ENCODE peak calls at places on chromosome X, in nine cellular contexts. J is IMR-90, S is breast epithelium, N is esophagus squamous epithelium, I is heart left ventricle, E is right lobe of liver, T is stomach, Q is tibial nerve, W is K562. F is an unnamed sample. For H3K27me3, the result is how much of the 10 kb centered on the place peaks cover.

GRCh38 chrX:9656277-9656676 is 109.4 kb downstream of the GPR143 start:
- DNase-seq in J (peak), S (no peak), T (no peak), W (no peak), N (no peak), E (no peak), I (peak), Q (no peak), F (peak)

GRCh38 chrX:77389891-77390290 is 57.3 kb upstream of the FGF16 start:
- DNase-seq in N (no peak), W (no peak), T (no peak), I (no peak), J (no peak), E (no peak), Q (no peak), S (no peak), F (no peak)

GRCh38 chrX:15769300-15769954 is 20.9 kb upstream of the ZRSR2 start:
- DNase-seq in N (no peak), I (no peak), W (no peak), E (no peak), J (peak), S (no peak), T (no peak), Q (no peak), F (no peak)

GRCh38 chrX:56802921-56803848 is 74.1 kb downstream of the NBDY start:
- DNase-seq in W (peak), Q (peak), J (peak), I (peak), N (no peak), T (peak), S (peak), E (peak), F (peak)

GRCh38 chrX:20311505-20311904 is 44.8 kb upstream of the RPS6KA3 start:
- DNase-seq in E (no peak), S (no peak), Q (no peak), N (no peak), J (no peak), W (no peak), I (no peak), T (no peak), F (no peak)

GRCh38 chrX:9902651-9903050 is 64.5 kb upstream of the CLDN34 start:
- DNase-seq in J (peak), Q (no peak), N (no peak), S (peak), W (no peak), E (no peak), T (no peak), I (no peak), F (no peak)

GRCh38 chrX:65750674-65751469 is 83.4 kb downstream of the MSN start:
- DNase-seq in J (no peak), T (no peak), Q (no peak), I (no peak), E (no peak), W (no peak), N (no peak), S (no peak), F (no peak)

GRCh38 chrX:37378399-37378798 is 29.2 kb downstream of the PRRG1 start:
- DNase-seq in J (peak), I (no peak), W (no peak), E (no peak), T (no peak), Q (peak), S (no peak), N (no peak), F (no peak)

GRCh38 chrX:38717871-38718270 is 83.4 kb upstream of the MID1IP1 start:
- DNase-seq in T (no peak), S (no peak), W (peak), I (no peak), N (no peak), E (no peak), Q (no peak), J (peak), F (no peak)

GRCh38 chrX:44651347-44651746 is 108.7 kb upstream of the FUNDC1 start:
- DNase-seq in I (no peak), W (no peak), E (no peak), T (no peak), Q (no peak), N (no peak), S (no peak), J (no peak), F (peak)

GRCh38 chrX:9912341-9912740 is 54.8 kb upstream of the CLDN34 start:
- DNase-seq in E (no peak), T (no peak), S (no peak), W (no peak), Q (no peak), N (no peak), J (peak), I (no peak), F (no peak)

GRCh38 chrX:133813991-133814390 is 171.4 kb downstream of the GPC3 start:
- DNase-seq in N (no peak), W (no peak), T (no peak), Q (no peak), I (no peak), E (no peak), S (no peak), J (no peak), F (no peak)

GRCh38 chrX:152638443-152638904 is 779 bp downstream of the GABRQ start:
- DNase-seq in W (no peak), T (no peak), N (no peak), S (no peak), J (no peak), Q (no peak), I (no peak), E (no peak), F (no peak)

GRCh38 chrX:154603438-154604430 is 15.3 kb downstream of the CTAG1B start:
- DNase-seq in T (no peak), Q (no peak), W (no peak), N (no peak), I (no peak), J (peak), E (no peak), S (peak), F (no peak)

GRCh38 chrX:7146026-7146702 is 1.3 kb upstream of the STS start:
- DNase-seq in I (no peak), W (no peak), S (no peak), N (no peak), J (no peak), E (no peak), Q (no peak), T (no peak), F (no peak)

GRCh38 chrX:131729295-131729694 is 185.4 kb downstream of the OR13H1 start:
- DNase-seq in Q (no peak), T (peak), S (peak), I (peak), W (no peak), N (peak), E (peak), J (peak), F (no peak)

GRCh38 chrX:111352424-111352823 is 59.6 kb downstream of the DCX start:
- DNase-seq in T (peak), Q (no peak), J (no peak), E (peak), S (peak), N (no peak), W (no peak), I (peak), F (peak)

GRCh38 chrX:15607067-15607466 is 6.3 kb upstream of the ACE2 start:
- DNase-seq in T (peak), E (no peak), Q (no peak), J (no peak), N (no peak), I (no peak), S (no peak), W (no peak), F (no peak)

DNA sequence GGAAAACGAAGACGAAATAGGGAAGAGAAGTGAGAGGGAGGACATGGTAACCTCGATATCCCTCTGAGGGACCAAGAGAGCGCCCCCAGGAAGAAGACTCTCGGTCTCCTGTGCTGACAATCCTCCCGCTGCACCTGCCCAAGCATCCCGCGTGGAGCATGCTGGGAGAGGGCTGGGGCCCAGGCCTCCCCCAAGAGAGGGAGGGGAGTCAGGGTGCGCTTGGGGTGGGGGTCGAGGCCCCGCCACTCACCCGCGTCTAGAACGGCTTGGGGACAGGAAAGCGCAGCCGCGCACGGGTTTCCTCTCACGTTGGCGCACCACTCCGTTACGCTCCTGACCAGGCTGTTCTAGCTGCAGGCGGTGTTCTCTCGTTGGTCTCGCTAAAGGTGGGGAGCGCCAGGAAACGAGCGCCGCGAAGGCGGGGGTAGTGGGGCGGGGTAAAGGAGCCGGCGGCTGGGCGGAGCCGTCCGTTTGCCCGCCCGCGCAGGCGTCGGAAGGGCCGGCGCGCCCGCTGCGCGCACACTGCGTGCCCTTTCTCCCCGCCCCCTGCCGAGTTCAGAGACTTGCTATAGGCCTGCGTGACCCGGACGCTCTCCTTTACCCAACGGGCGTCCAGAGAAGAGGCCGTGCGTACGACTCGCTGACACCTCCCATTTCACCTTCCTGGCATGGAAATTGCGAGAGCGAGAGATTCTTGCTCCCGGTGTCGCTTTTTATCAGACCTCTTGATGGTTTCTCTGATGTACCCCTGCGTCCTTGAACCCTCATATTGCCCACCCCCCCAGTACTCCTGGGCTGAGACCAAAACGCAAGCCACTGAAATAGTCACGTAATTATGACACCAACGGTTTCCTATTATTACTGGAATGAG is at the start of gene C1GALT1C1:
- DNase-seq in J (peak), S (peak), I (peak), E (peak), Q (peak), N (peak), W (peak), T (peak), F (peak)
- TF ChIP-seq POLR2A in J (peak), S (no peak), I (peak), E (peak), Q (no peak), N (peak), W (peak), T (no peak), F (peak)

DNA sequence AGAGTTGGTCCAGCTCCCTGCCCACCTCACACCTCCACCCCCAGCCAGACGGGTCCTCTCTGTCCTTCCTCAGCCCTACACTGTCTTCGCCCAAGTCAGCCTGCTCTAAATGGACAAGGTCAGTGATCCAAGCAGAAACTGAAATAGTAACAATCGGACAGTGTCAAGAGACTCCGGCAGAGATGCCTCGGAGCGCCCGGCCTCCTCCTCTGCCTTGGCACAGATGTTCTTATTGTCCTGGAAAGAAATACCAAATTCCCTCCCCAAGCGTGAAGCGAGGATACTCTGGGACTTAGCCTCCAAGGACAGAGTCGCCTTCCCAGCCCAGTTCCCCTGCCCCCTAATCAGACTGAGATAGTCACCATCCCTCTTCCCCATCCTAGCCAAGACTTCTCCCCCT is 28.5 kb downstream of the UTP14A start:
- DNase-seq in S (no peak), E (no peak), W (no peak), I (no peak), Q (no peak), J (no peak), T (no peak), N (no peak), F (no peak)
- H3K27me3 ChIP-seq in S (under half), E (under half), W (under half), I (under half), Q (under half), J (under half), T (under half), N (under half), F (under half)

DNA sequence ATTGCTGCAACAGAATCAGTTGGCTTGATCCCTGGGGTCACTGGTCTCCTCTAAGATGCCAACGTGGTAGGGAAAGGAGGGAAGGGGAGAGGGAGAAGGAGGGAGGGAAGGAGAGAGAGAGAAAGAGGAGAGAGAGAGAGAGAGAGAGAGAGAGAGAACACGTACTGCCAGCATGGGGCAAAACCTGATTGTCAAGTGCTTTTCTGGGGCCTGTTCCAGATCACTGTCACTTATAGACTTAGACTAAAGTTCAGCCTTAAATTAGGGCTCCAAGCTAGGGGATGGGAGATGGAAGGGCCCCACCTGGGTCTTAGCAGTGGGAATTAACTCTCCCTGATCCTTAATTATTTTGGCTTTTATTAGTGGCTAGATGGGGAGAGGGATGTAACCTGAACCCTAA is 12.9 kb downstream of the SHROOM4 start:
- DNase-seq in W (no peak), E (no peak), I (peak), N (no peak), S (no peak), Q (no peak), J (no peak), T (no peak), F (no peak)
- TF ChIP-seq POLR2A in W (no peak), E (no peak), I (no peak), N (no peak), S (no peak), Q (no peak), J (no peak), T (no peak), F (no peak)

DNA sequence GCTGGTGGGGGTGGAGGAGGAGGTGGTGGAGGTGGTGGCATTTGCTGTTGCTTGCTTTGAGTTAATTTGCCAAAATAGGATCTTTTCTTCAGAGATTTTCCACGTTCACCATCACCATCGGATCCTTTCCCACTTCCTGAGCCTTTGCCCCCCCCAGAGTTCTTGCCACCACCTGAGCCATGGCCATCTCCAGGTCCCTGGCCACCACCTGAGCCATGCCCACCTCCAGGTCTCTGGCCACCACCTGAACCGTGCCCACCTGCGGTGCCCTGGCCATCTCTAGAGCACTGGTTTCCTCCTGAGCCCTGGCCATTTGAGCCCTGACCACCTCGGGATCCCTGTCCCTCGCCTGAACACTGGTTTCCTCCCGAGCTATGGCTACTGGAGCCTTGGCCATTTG is 1.9 kb downstream of the IRS4 start:
- DNase-seq in T (no peak), I (no peak), J (no peak), N (no peak), Q (no peak), E (no peak), S (no peak), W (no peak), F (no peak)
- H3K27me3 ChIP-seq in T (under half), I (half or more), J (half or more), N (under half), Q (half or more), E (under half), S (half or more), W (under half), F (half or more)

GRCh38 chrX:103254921-103255455 is at the start of gene TCEAL8:
- DNase-seq in N (peak), S (peak), J (peak), Q (peak), T (peak), E (peak), I (peak), W (peak), F (peak)
- TF ChIP-seq POLR2A in N (peak), S (peak), J (no peak), Q (peak), T (no peak), E (peak), I (peak), W (peak), F (peak)

DNA sequence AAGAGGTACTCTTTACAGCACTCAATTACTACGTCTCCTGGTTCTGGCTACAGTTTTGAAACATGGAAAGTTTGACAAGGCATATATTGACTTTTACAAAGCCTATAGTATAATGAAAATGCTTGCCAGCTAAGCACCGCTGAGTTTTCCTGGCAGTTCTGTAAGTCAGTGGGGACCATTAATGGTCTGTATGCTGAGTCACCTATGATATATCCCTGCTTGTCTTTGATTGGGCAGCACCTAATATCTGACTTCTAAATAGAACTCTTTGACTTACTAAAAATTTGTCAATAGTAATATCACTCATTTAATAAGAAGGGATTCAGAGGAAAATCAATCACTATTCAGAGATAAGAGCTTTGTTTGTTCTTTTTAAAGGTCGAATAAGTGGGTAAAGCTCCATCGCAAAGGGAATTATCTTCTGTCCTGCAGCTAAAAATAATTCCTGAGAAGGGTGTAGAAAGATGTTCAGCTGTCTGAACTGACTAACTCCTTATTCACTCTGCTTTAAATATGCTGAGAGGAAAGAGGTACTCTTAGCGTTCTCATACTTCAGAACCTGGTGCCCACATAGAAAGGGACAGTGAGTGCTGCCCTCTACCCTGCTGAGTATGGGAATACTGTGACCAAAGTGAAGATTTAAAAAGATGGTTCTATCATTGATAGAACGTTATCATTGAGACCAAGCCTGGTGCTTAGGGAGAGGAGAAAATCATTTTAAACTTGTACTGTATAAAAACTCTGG is 959 bp downstream of the SMPX start:
- DNase-seq in I (no peak), N (no peak), T (no peak), E (no peak), W (no peak), J (no peak), Q (no peak), S (no peak), F (peak)
- H3K27me3 ChIP-seq in I (under half), N (under half), T (under half), E (under half), W (under half), J (under half), Q (under half), S (under half), F (under half)

DNA sequence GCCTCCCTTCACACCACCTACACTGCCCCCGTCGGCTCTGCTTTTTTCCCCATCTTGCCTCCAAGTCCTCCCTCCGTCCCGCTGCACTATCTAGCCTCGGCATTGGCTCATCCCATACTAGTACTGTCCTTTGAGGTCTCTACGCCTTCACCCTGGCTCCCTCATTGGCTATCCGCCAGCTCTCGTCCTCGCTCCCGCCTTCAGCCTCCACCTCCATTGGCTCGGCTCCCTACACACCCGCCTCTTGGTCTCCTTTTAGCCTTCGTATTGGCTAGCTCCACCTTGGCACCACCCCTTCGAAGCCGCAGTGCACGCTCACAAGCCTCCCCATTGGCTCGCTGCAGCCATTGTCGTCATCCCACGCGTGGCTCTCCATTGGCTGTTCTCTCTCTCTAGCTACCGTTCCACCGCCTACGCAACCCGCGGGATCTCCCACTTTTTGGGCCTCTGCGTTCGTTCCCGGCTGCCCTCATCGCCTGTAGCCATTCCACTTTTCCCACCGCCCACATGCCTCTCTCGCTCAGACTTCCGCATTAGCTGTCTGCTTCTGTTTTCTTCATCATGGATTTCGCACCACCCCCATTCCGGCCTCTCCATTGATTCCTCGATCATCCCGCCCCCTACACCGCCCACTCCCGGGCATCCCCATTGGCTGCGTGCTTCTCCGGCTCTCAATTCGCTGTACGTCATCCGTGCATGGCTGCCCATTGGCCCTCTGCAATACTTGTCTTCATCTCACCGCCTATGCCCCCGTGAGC is 404 bp upstream of the PPP1R3F start:
- DNase-seq in E (peak), I (peak), J (peak), W (peak), N (peak), Q (peak), T (peak), S (peak), F (peak)
- TF ChIP-seq POLR2A in E (peak), I (peak), J (peak), W (peak), N (no peak), Q (peak), T (no peak), S (no peak), F (peak)

F was measured in gastrocnemius medialis.